ENCODE peak calls at places on chromosomes 13 and 19, in nine cellular contexts. O is GM13977, U is thoracic aorta, W is left ventricle myocardium inferior, Q is fibroblast of lung, V is ovary, B is AG04450, L is heart left ventricle, T is body of pancreas. X is an unnamed sample.

GRCh38 chr13:97506511-97506910 is 72.5 kb downstream of the RAP2A start:
- DNase-seq in O (no peak), U (no peak), W (no peak), Q (no peak), V (no peak), B (peak; percentile 61), L (no peak), T (no peak), X (peak; percentile 8)

GRCh38 chr13:97278395-97279078 is 56.4 kb downstream of the MBNL2 start:
- DNase-seq in O (no peak), U (no peak), W (no peak), Q (peak; percentile 58), V (no peak), B (no peak), L (no peak), T (no peak), X (no peak)

GRCh38 chr13:20441879-20442278 is 83.8 kb downstream of the CRYL1 start:
- DNase-seq in O (peak; percentile 50), U (no peak), W (no peak), Q (peak; percentile 85), V (no peak), B (peak; percentile 4), L (no peak), T (no peak), X (no peak)

GRCh38 chr19:47644743-47645499 is 36.0 kb downstream of the BICRA start:
- DNase-seq in O (no peak), U (no peak), W (no peak), Q (peak; percentile 36), V (no peak), B (no peak), L (no peak), T (no peak), X (no peak)

GRCh38 chr19:29724102-29724641 is 9.1 kb upstream of the C19orf12 start:
- DNase-seq in O (no peak), U (no peak), W (no peak), Q (peak; percentile 32), V (no peak), B (no peak), L (no peak), T (no peak), X (no peak)

GRCh38 chr19:15282311-15282705 is 50.0 kb downstream of the BRD4 start:
- DNase-seq in O (no peak), U (no peak), W (no peak), Q (no peak), V (no peak), B (no peak), L (no peak), T (no peak), X (no peak)

GRCh38 chr19:17766543-17767131 is 15.4 kb downstream of the FCHO1 start:
- DNase-seq in O (no peak), U (no peak), W (peak; percentile 76), Q (peak; percentile 65), V (peak; percentile 94), B (peak; percentile 32), L (peak; percentile 74), T (peak; percentile 81), X (peak; percentile 77)

GRCh38 chr19:17021793-17022590 is 4.6 kb downstream of the CPAMD8 start:
- DNase-seq in O (no peak), U (no peak), W (no peak), Q (no peak), V (no peak), B (no peak), L (no peak), T (no peak), X (no peak)

GRCh38 chr19:43984687-43985000 is 656 bp downstream of the ZNF155 start:
- DNase-seq in O (no peak), U (no peak), W (peak; percentile 18), Q (no peak), V (peak; percentile 41), B (no peak), L (peak; percentile 26), T (no peak), X (no peak)

GRCh38 chr19:49591731-49592485 is 926 bp downstream of the PRR12 start:
- DNase-seq in O (peak; percentile 48), U (no peak), W (peak; percentile 40), Q (peak; percentile 49), V (peak; percentile 72), B (no peak), L (peak; percentile 56), T (peak; percentile 47), X (no peak)

GRCh38 chr19:32708457-32708856 is 11.1 kb upstream of the TDRD12 start:
- DNase-seq in O (no peak), U (no peak), W (no peak), Q (no peak), V (no peak), B (no peak), L (no peak), T (no peak), X (no peak)

GRCh38 chr19:24159707-24160106 is 72.7 kb downstream of the ZNF254 start:
- DNase-seq in O (no peak), U (no peak), W (no peak), Q (peak; percentile 16), V (no peak), B (no peak), L (no peak), T (no peak), X (no peak)
- TF ChIP-seq CTCF in O (peak; percentile 42), U (no peak), W (peak; percentile 44), Q (peak; percentile 34), V (no peak), B (peak; percentile 43), L (peak; percentile 38), T (no peak), X (no peak)

GRCh38 chr19:42030605-42031004 is 36.6 kb upstream of the ATP1A3 start:
- DNase-seq in O (no peak), U (no peak), W (no peak), Q (no peak), V (no peak), B (no peak), L (no peak), T (no peak), X (no peak)

GRCh38 chr19:42024622-42025111 is 30.6 kb upstream of the ATP1A3 start:
- DNase-seq in O (no peak), U (no peak), W (peak; percentile 76), Q (peak; percentile 55), V (no peak), B (peak; percentile 24), L (peak; percentile 74), T (no peak), X (no peak)

GRCh38 chr19:42032428-42032827 is 37.6 kb downstream of the GRIK5 start:
- DNase-seq in O (no peak), U (no peak), W (no peak), Q (no peak), V (no peak), B (no peak), L (no peak), T (no peak), X (no peak)

GRCh38 chr19:42023943-42024260 is 29.9 kb upstream of the ATP1A3 start:
- DNase-seq in O (no peak), U (no peak), W (no peak), Q (no peak), V (no peak), B (no peak), L (no peak), T (no peak), X (no peak)

DNA sequence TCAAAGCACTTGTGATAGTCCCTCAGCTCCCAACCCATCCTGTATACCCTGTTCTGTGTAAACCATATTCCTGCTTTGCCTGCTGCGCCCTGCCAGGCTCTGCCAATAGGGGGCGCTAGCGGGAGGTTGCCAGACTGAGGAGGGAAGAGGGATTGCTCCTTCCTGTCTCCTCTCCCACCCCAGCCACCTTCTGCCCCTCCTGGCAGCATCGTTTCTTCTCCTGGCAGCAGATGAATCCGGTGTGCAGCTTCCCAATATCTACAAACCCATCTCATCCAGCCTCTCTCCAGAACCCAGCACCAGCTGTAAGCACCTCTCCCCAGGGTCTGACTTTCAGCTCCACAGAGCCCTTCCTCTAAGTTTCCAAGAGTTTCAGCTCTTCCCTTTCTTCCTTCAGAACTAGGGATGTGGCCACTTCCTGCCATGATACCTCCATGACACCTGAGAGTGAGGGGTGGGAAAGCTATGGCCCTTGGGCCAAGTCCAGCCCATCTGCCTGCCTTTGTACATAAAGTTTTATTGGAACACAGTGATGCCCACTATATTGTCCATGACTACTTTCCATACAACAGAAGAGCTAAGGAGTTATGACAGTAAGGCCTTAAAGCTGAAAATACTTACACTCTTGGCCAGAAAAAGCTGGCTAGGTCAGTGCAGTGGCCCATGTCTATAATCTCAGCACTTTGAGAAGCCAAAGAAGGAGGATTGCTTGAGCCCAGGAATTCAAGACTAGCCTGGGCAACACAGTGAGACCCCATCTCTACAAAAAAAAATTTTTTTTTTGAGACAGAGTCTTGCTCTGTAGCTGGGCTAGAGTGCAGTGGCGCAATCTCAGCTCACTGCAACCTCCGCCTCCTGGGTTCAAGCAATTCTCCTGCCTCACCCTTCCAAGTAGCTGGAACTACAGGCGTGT is 34.5 kb upstream of the ATP1A3 start:
- DNase-seq in O (no peak), U (no peak), W (no peak), Q (no peak), V (no peak), B (no peak), L (no peak), T (no peak), X (no peak)
- TF ChIP-seq CTCF in O (peak; percentile 67), U (peak; percentile 20), W (peak; percentile 39), Q (peak; percentile 52), V (no peak), B (peak; percentile 48), L (peak; percentile 33), T (no peak), X (no peak)

DNA sequence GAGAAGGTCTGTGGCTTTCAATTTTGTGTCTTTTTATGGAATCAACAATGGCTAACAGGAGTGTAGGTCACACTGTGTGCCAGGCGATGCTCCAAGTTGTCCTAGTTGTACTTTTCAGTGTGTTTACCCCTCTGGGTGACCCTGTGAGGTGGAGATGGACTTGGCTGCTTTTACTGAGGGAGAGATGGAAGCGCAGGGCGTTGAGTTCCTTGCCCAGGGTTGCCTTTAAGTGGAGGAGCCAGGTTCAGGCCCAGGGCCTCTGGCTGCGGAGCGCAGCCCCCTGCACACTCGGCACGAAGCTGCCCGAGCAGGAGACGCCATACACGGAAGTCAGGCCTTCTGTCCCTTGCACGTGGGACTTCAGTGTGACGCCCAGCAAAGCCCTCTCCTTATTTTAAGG is 112.8 kb downstream of the RAB20 start:
- DNase-seq in O (no peak), U (no peak), W (no peak), Q (no peak), V (no peak), B (no peak), L (no peak), T (no peak), X (no peak)
- TF ChIP-seq CTCF in O (no peak), U (no peak), W (no peak), Q (no peak), V (no peak), B (no peak), L (no peak), T (no peak), X (no peak)

DNA sequence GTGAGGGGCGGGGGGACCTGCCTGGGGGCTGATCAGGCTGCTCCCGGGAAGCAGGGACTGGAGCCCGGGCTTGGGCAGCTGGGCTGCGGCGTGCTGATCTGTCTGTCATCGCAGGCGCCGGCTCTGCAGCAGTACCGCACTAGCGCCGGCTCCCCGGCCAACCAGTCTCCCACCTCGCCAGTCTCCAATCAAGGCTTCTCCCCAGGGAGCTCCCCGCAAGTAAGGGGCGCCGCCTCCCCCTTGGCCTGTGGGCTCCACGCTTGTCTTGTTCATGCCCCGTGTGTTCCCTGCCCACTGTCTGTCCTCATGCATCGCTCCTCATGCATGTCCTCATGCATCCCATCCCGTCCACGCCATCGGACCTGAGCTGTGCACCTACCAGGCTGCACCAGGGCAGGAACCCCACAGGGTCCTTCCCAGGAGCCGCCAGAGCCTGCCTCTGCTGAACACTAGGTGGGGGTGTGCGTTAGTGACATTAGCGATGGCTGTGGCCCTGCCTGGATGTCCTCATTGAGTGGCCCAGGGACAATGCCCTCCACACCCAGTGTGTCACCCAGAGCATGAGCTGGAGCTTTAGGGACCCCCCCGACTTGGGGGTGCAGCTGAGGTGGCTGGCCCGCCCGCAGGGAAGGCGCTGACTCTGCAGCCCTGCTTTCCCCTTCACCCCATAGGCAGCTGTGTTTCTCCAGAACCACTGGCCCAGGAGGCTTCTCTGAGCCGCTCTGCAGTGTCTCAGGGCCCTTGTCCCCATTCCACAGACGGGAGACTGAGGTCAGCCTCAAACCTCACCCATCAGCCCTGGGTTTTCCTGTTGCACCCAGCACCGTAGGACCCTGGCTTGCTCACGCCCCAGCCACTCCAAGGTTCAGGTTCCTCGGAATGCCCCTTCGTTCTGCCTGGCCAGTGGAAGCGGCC is 19.5 kb downstream of the COMP start:
- DNase-seq in O (no peak), U (no peak), W (no peak), Q (no peak), V (no peak), B (no peak), L (no peak), T (no peak), X (no peak)
- TF ChIP-seq CTCF in O (peak; percentile 37), U (no peak), W (no peak), Q (peak; percentile 21), V (no peak), B (peak; percentile 31), L (no peak), T (no peak), X (no peak)